ENCODE peak calls at places on chromosome 7, in nine cellular contexts. F is NCI-H1105, I is SW 1271, E is fibroblast of pulmonary artery, A is HEK293T, Q is substantia nigra, W is DMS 273 treated with DMSO at 0.1 percent for 48 hours, P is Caco-2, M is RPMI7951. N is an unnamed sample.

GRCh38 chr7:133401225-133401624 is 148.3 kb downstream of the EXOC4 start:
- DNase-seq in F (no peak), I (no peak), E (no peak), A (no peak), Q (no peak), W (no peak), P (no peak), M (no peak), N (peak)

GRCh38 chr7:91940572-91941341 is at the start of gene AKAP9:
- DNase-seq in F (peak), I (peak), E (peak), A (peak), Q (peak), W (peak), P (peak), M (peak), N (no peak)

GRCh38 chr7:17275749-17276671 is 22.4 kb upstream of the AHR start:
- DNase-seq in F (no peak), I (no peak), E (peak), A (no peak), Q (no peak), W (no peak), P (no peak), M (peak), N (peak)

GRCh38 chr7:20748853-20749252 is 37.8 kb downstream of the SP8 start:
- DNase-seq in F (no peak), I (no peak), E (no peak), A (no peak), Q (no peak), W (no peak), P (no peak), M (no peak), N (no peak)

GRCh38 chr7:132557489-132558044 is 18.7 kb downstream of the PLXNA4 start:
- DNase-seq in F (no peak), I (no peak), E (peak), A (no peak), Q (no peak), W (no peak), P (no peak), M (peak), N (no peak)

GRCh38 chr7:52758337-52758736 is 277.1 kb upstream of the POM121L12 start:
- DNase-seq in F (no peak), I (no peak), E (no peak), A (no peak), Q (no peak), W (no peak), P (no peak), M (no peak), N (no peak)

GRCh38 chr7:49911906-49912305 is 138.5 kb downstream of the VWC2 start:
- DNase-seq in F (no peak), I (no peak), E (no peak), A (no peak), Q (no peak), W (peak), P (no peak), M (no peak), N (no peak)

GRCh38 chr7:101829374-101829773 is 11.9 kb downstream of the CUX1 start:
- DNase-seq in F (no peak), I (no peak), E (no peak), A (no peak), Q (no peak), W (no peak), P (no peak), M (no peak), N (no peak)

GRCh38 chr7:105006367-105007139 is 7.5 kb upstream of the KMT2E start:
- DNase-seq in F (no peak), I (no peak), E (no peak), A (no peak), Q (no peak), W (no peak), P (peak), M (no peak), N (no peak)

GRCh38 chr7:1964913-1965578 is 267.7 kb downstream of the MAD1L1 start:
- DNase-seq in F (no peak), I (no peak), E (no peak), A (no peak), Q (no peak), W (no peak), P (no peak), M (no peak), N (no peak)

GRCh38 chr7:50867048-50867383 is 84.3 kb upstream of the GRB10 start:
- DNase-seq in F (no peak), I (no peak), E (no peak), A (no peak), Q (no peak), W (no peak), P (no peak), M (no peak), N (no peak)

GRCh38 chr7:81908220-81908619 is 138.4 kb upstream of the HGF start:
- DNase-seq in F (no peak), I (no peak), E (no peak), A (no peak), Q (no peak), W (no peak), P (no peak), M (no peak), N (no peak)

GRCh38 chr7:138125119-138125518 is 48.9 kb downstream of the AKR1D1 start:
- DNase-seq in F (no peak), I (no peak), E (peak), A (no peak), Q (no peak), W (no peak), P (no peak), M (peak), N (no peak)

GRCh38 chr7:17934094-17934493 is 6.2 kb downstream of the SNX13 start:
- DNase-seq in F (no peak), I (no peak), E (no peak), A (no peak), Q (no peak), W (no peak), P (no peak), M (no peak), N (no peak)